ENCODE peak calls at places on chromosome 2, in ten cellular contexts. Y is WERI-Rb-1, C is aorta, U is transverse colon, J is GM23338, Q is ovary, M is brain microvascular endothelial cell, B is thoracic aorta, X is pancreas, E is body of pancreas. L is an unnamed sample.

GRCh38 chr2:149629003-149629402 is 41.4 kb upstream of the MMADHC start:
- DNase-seq in Y (no peak), C (no peak), U (no peak), J (no peak), Q (no peak), M (no peak), B (no peak), X (no peak), E (no peak), L (no peak)

GRCh38 chr2:88187927-88188326 is 17.8 kb downstream of the THNSL2 start:
- DNase-seq in Y (no peak), C (no peak), U (no peak), J (peak; percentile 74), Q (no peak), M (no peak), B (no peak), X (no peak), E (no peak), L (no peak)

GRCh38 chr2:224151680-224152310 is 112.7 kb upstream of the SERPINE2 start:
- DNase-seq in Y (no peak), C (no peak), U (no peak), J (peak; percentile 24), Q (no peak), M (no peak), B (no peak), X (no peak), E (no peak), L (no peak)

GRCh38 chr2:236086971-236087465 is 81.2 kb downstream of the GBX2 start:
- DNase-seq in Y (no peak), C (peak; percentile 27), U (no peak), J (peak; percentile 87), Q (no peak), M (no peak), B (no peak), X (no peak), E (no peak), L (no peak)

GRCh38 chr2:240795468-240795867 is 24.6 kb downstream of the KIF1A start:
- DNase-seq in Y (no peak), C (peak; percentile 46), U (no peak), J (no peak), Q (peak; percentile 9), M (no peak), B (no peak), X (peak; percentile 44), E (no peak), L (no peak)

GRCh38 chr2:240921319-240922233 is 15.4 kb downstream of the CROCC2 start:
- DNase-seq in Y (peak; percentile 4), C (peak; percentile 86), U (peak; percentile 24), J (no peak), Q (peak; percentile 65), M (peak; percentile 90), B (peak; percentile 37), X (peak; percentile 53), E (peak; percentile 27), L (peak; percentile 57)

GRCh38 chr2:71697106-71698010 is 244.0 kb downstream of the DYSF start:
- DNase-seq in Y (peak; percentile 75), C (no peak), U (peak; percentile 1), J (no peak), Q (no peak), M (no peak), B (no peak), X (peak; percentile 12), E (no peak), L (no peak)

GRCh38 chr2:221484761-221485499 is 87.2 kb downstream of the EPHA4 start:
- DNase-seq in Y (no peak), C (no peak), U (no peak), J (no peak), Q (no peak), M (no peak), B (no peak), X (no peak), E (no peak), L (no peak)

GRCh38 chr2:98269274-98269673 is 77.0 kb upstream of the CNGA3 start:
- DNase-seq in Y (peak; percentile 40), C (no peak), U (no peak), J (peak; percentile 86), Q (no peak), M (peak; percentile 61), B (no peak), X (no peak), E (peak; percentile 31), L (peak; percentile 17)

GRCh38 chr2:219054956-219055903 is 5.5 kb downstream of the IHH start:
- DNase-seq in Y (no peak), C (no peak), U (no peak), J (no peak), Q (no peak), M (no peak), B (no peak), X (no peak), E (no peak), L (no peak)
- H3K27me3 ChIP-seq in Y (peaks cover 42% of the 10 kb centered on the region), C (no peaks in the 10 kb centered on the region), U (peaks cover 50% of the 10 kb centered on the region), J (peaks cover 63% of the 10 kb centered on the region), Q (peaks cover 3% of the 10 kb centered on the region), M (peaks cover 54% of the 10 kb centered on the region), B (peaks cover 13% of the 10 kb centered on the region), X (peaks cover 8% of the 10 kb centered on the region), E (no peaks in the 10 kb centered on the region), L (peaks cover 82% of the 10 kb centered on the region)

GRCh38 chr2:37975808-37976207 is 50.7 kb downstream of the RMDN2 start:
- DNase-seq in Y (no peak), C (no peak), U (no peak), J (no peak), Q (no peak), M (no peak), B (no peak), X (no peak), E (no peak), L (no peak)
- H3K27me3 ChIP-seq in Y (no peaks in the 10 kb centered on the region), C (no peaks in the 10 kb centered on the region), U (no peaks in the 10 kb centered on the region), J (no peaks in the 10 kb centered on the region), Q (no peaks in the 10 kb centered on the region), M (no peaks in the 10 kb centered on the region), B (no peaks in the 10 kb centered on the region), X (no peaks in the 10 kb centered on the region), E (no peaks in the 10 kb centered on the region), L (no peaks in the 10 kb centered on the region)

GRCh38 chr2:29405266-29405665 is 290.1 kb downstream of the CLIP4 start:
- DNase-seq in Y (no peak), C (no peak), U (no peak), J (no peak), Q (no peak), M (no peak), B (no peak), X (no peak), E (peak; percentile 78), L (no peak)
- H3K27me3 ChIP-seq in Y (no peaks in the 10 kb centered on the region), C (no peaks in the 10 kb centered on the region), U (no peaks in the 10 kb centered on the region), J (no peaks in the 10 kb centered on the region), Q (no peaks in the 10 kb centered on the region), M (no peaks in the 10 kb centered on the region), B (no peaks in the 10 kb centered on the region), X (no peaks in the 10 kb centered on the region), E (no peaks in the 10 kb centered on the region), L (no peaks in the 10 kb centered on the region)

GRCh38 chr2:20672191-20672951 is 5.4 kb downstream of the GDF7 start:
- DNase-seq in Y (no peak), C (no peak), U (no peak), J (peak; percentile 83), Q (no peak), M (no peak), B (no peak), X (no peak), E (no peak), L (no peak)
- H3K27me3 ChIP-seq in Y (peaks cover 45% of the 10 kb centered on the region), C (no peaks in the 10 kb centered on the region), U (peaks cover 68% of the 10 kb centered on the region), J (peaks cover 79% of the 10 kb centered on the region), Q (peaks cover 5% of the 10 kb centered on the region), M (peaks cover 37% of the 10 kb centered on the region), B (no peaks in the 10 kb centered on the region), X (peaks cover 24% of the 10 kb centered on the region), E (no peaks in the 10 kb centered on the region), L (peaks cover 76% of the 10 kb centered on the region)

GRCh38 chr2:80164375-80164774 is 140.2 kb downstream of the LRRTM1 start:
- DNase-seq in Y (no peak), C (no peak), U (no peak), J (no peak), Q (no peak), M (no peak), B (no peak), X (no peak), E (no peak), L (no peak)
- H3K27me3 ChIP-seq in Y (no peaks in the 10 kb centered on the region), C (no peaks in the 10 kb centered on the region), U (no peaks in the 10 kb centered on the region), J (no peaks in the 10 kb centered on the region), Q (no peaks in the 10 kb centered on the region), M (no peaks in the 10 kb centered on the region), B (no peaks in the 10 kb centered on the region), X (no peaks in the 10 kb centered on the region), E (no peaks in the 10 kb centered on the region), L (no peaks in the 10 kb centered on the region)